ENCODE peak calls at places on chromosome 16, in four cellular contexts. B, I, H and M are unnamed samples.

GRCh38 chr16:77782694-77783093 is 5.7 kb upstream of the VAT1L start:
- DNase-seq in B (no peak), I (no peak), H (no peak), M (no peak)

GRCh38 chr16:24854607-24855171 is 8.9 kb downstream of the SLC5A11 start:
- DNase-seq in B (no peak), I (no peak), H (no peak), M (no peak)

GRCh38 chr16:4689864-4690704 is 3.3 kb upstream of the NUDT16L1 start:
- DNase-seq in B (no peak), I (no peak), H (no peak), M (peak)

GRCh38 chr16:87412996-87413421 is 20.9 kb downstream of the MAP1LC3B start:
- DNase-seq in B (no peak), I (no peak), H (no peak), M (no peak)

GRCh38 chr16:21203155-21203797 is 8.1 kb downstream of the ZP2 start:
- DNase-seq in B (no peak), I (no peak), H (no peak), M (no peak)

GRCh38 chr16:89407282-89407924 is 83.0 kb downstream of the ANKRD11 start:
- DNase-seq in B (no peak), I (no peak), H (no peak), M (no peak)

GRCh38 chr16:1705688-1706385 is at the start of gene MAPK8IP3:
- DNase-seq in B (peak), I (peak), H (peak), M (peak)

GRCh38 chr16:50315346-50315997 is 49.1 kb downstream of the ADCY7 start:
- DNase-seq in B (no peak), I (peak), H (peak), M (peak)

GRCh38 chr16:19804538-19805323 is 79.9 kb downstream of the GPRC5B start:
- DNase-seq in B (no peak), I (no peak), H (peak), M (no peak)

GRCh38 chr16:51621610-51622009 is 470.5 kb upstream of the SALL1 start:
- DNase-seq in B (no peak), I (no peak), H (no peak), M (no peak)

GRCh38 chr16:87538160-87538559 is 45.3 kb upstream of the ZCCHC14 start:
- DNase-seq in B (no peak), I (no peak), H (no peak), M (no peak)

GRCh38 chr16:81686391-81687182 is 92.5 kb upstream of the PLCG2 start:
- DNase-seq in B (no peak), I (no peak), H (no peak), M (no peak)

GRCh38 chr16:81687183-81687456 is 92.0 kb upstream of the PLCG2 start:
- DNase-seq in B (no peak), I (no peak), H (no peak), M (no peak)

GRCh38 chr16:81688182-81688581 is 90.9 kb upstream of the PLCG2 start:
- DNase-seq in B (no peak), I (no peak), H (no peak), M (no peak)

GRCh38 chr16:81684242-81684837 is 94.8 kb upstream of the PLCG2 start:
- DNase-seq in B (no peak), I (no peak), H (no peak), M (no peak)

DNA sequence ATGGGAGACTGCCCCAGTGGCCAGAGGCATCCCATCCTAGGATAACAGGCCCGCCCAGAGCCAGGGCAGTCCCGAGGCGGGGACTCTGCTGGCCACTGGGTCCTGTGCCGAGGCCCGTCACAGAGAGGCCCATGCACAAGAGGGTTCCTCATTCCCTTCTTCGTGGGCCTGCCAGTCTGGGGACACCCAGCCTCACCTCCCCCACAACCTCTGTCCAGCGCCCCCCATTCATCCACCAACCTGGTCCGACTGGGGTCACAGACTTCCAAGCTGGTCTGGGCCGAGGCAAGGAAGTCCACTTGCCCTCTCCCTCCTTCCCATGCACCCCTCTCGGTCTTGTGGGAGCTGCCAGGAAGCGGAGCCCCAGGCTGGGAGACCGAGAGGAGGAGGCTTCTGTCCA is 94.2 kb upstream of the PLCG2 start:
- DNase-seq in B (no peak), I (no peak), H (no peak), M (no peak)
- H3K27ac ChIP-seq in B (no peak), I (no peak), H (no peak), M (no peak)

GRCh38 chr16:84823484-84823883 is 3.7 kb downstream of the CRISPLD2 start:
- DNase-seq in B (no peak), I (peak), H (no peak), M (no peak)
- H3K4me3 ChIP-seq in B (peak), I (no peak), H (peak), M (no peak)

GRCh38 chr16:75432828-75433731 is at the start of gene CFDP1:
- DNase-seq in B (peak), I (peak), H (peak), M (peak)

GRCh38 chr16:75429621-75430403 is 3.5 kb downstream of the CFDP1 start:
- DNase-seq in B (no peak), I (no peak), H (no peak), M (no peak)

DNA sequence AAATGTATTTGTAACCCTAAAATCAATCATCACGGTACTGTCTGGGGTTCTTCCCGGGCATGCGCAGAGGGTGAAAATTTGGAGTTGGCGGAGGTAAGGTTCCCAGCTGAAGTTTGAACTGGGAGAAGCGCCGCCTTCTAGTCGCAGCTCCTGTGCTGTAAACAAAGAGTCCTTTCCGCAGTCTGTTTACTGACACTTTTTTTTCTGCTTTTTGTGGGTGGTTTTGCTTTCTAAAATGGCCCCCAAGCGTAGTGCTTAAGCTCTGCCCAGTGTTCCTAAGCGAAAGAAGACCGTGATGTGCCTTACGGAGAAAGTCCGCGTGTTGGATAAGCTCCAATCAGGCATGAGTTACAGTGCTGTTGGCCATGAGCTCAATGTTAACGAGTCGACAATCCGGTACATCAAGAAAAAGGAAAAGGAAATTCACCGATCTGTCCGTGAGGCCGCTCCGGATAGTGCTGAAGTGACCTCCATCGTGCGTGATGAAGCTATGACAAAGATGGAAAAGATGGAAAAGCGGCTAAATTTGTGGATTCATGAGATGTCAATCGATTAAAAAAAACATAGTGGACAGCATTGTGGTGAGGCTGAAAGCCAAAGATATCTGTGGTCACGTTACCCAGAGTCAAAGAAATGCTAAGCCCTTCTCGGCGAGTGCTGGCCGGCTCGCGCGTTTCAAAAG is 570 bp upstream of the CFDP1 start:
- DNase-seq in B (peak), I (peak), H (peak), M (peak)
- H3K27ac ChIP-seq in B (peak), I (peak), H (peak), M (peak)

GRCh38 chr16:30092373-30093010 is 768 bp upstream of the TBX6 start:
- DNase-seq in B (no peak), I (peak), H (peak), M (peak)

GRCh38 chr16:30096862-30097563 is 1.0 kb upstream of the YPEL3 start:
- DNase-seq in B (no peak), I (no peak), H (no peak), M (no peak)

GRCh38 chr16:30095166-30096078 is 591 bp downstream of the YPEL3 start:
- DNase-seq in B (no peak), I (no peak), H (no peak), M (peak)

GRCh38 chr16:30096105-30096861 is at the start of gene YPEL3:
- DNase-seq in B (peak), I (peak), H (peak), M (peak)

DNA sequence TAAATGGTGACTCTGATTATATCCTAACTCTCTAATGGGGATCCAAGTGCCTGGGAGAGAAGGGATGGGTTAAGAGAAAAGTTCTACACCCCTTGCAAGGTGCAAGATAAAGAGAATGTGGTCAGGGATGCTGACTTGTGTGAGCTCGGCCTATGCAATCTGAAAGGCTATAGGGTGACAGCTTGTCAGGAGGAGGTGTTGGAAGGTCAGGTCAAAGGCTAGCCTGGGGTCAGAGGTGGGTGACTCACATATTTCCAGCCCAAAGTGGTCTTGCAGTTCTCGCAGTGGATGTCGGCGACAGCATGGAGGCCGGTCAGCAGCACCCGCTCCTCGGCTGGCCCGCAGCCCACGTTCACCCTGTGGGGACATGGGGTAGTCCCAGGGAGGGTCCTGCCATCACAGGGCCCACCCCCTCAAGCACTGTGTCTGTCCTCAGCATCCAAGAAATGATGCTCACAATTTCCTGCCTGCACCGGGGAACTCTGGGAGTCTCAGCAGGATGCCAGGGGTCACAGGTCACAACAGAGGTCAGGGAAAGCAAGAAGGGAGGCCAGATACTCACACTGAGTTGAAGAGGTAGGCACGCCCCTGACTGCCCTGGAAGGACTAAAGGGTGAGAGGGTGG is 1.4 kb downstream of the YPEL3 start:
- DNase-seq in B (no peak), I (no peak), H (no peak), M (peak)
- H3K4me3 ChIP-seq in B (peak), I (peak), H (peak), M (peak)

GRCh38 chr16:12010388-12011251 is 34.1 kb downstream of the SNX29 start:
- DNase-seq in B (no peak), I (no peak), H (no peak), M (no peak)

GRCh38 chr16:12009462-12009861 is 32.9 kb downstream of the SNX29 start:
- DNase-seq in B (no peak), I (no peak), H (no peak), M (no peak)

GRCh38 chr16:12011565-12011964 is 35.0 kb downstream of the SNX29 start:
- DNase-seq in B (no peak), I (no peak), H (no peak), M (no peak)

GRCh38 chr16:12006637-12007036 is 30.1 kb downstream of the SNX29 start:
- DNase-seq in B (no peak), I (no peak), H (no peak), M (no peak)

DNA sequence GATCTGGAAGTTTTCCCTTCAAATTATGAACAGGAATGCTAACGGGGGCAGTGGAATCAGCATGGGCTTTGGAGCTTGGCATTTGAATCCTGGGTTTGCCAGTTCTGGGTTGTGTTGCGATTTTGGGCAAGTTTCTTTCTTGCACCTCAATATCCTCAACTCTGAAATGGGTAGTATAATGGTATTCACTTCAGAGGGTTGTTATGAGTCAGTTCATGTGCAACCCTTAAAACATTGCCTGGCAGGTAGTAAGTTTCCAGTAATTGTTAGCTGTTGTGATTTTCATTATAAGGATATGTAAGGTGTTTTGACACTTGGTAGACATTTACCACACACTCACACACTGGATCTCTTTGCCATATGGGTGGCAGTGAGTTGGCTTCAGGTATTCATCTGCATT is 33.4 kb downstream of the SNX29 start:
- DNase-seq in B (no peak), I (no peak), H (no peak), M (no peak)
- H3K27ac ChIP-seq in B (no peak), I (peak), H (no peak), M (peak)

GRCh38 chr16:23301251-23302044 is 654 bp upstream of the SCNN1B start:
- DNase-seq in B (no peak), I (no peak), H (no peak), M (no peak)
- H3K4me3 ChIP-seq in B (no peak), I (no peak), H (peak), M (no peak)

GRCh38 chr16:64718481-64718880 is 403.4 kb downstream of the CDH11 start:
- DNase-seq in B (no peak), I (no peak), H (no peak), M (no peak)
- H3K27ac ChIP-seq in B (no peak), I (no peak), H (no peak), M (no peak)

DNA sequence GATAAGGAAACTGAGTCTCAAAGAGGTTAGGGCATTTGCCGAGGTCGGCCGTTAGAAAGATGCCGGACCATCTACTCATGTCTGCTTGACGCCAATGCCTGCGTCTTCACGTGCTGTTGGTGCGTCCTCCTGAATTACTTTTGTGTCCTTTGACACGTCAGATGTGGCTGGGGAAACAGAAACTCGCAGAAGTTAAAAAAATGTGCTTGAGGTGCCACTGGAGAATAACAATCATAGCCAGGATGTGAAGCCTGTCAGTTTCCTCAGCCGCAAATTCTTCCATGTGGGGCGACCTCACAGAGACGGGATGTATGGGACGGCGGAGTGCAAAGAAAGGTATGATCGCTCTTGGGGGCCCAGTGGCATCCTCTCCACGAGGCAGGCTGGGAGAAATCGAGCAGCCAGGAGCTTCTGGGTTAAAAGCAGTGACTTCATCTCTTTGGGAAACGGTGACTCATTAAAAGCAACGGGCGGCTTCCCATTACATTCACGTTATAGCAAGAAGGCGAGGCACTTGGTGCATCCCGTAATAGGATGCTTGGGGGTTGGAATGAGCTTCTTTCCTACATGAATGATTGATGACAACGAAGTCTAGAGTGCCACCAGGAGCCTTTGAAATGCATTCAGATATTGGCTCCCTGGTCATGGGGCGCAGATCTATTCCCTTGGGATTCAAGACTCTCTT is 67.8 kb downstream of the BMERB1 start:
- DNase-seq in B (peak), I (no peak), H (no peak), M (no peak)
- H3K4me3 ChIP-seq in B (no peak), I (no peak), H (no peak), M (no peak)

GRCh38 chr16:3106205-3106928 is 6.0 kb upstream of the ZNF205 start:
- DNase-seq in B (peak), I (peak), H (peak), M (peak)
- H3K27ac ChIP-seq in B (no peak), I (peak), H (peak), M (no peak)